ENCODE peak calls at places on chromosomes 12 and 14, in four cellular contexts. Y, D, R and M are unnamed samples.
A peak's percentile ranks its signal among the peaks of the same experiment; 100 is the strongest.

GRCh38 chr12:68611094-68611818 is 557 bp downstream of the RAP1B start:
- DNase-seq in Y (peak; percentile 72), D (peak; percentile 79), R (peak; percentile 76), M (peak; percentile 80)

GRCh38 chr12:52353766-52354165 is 13.5 kb downstream of the KRT85 start:
- DNase-seq in Y (no peak), D (peak; percentile 24), R (no peak), M (no peak)

GRCh38 chr14:90388982-90389381 is 7.8 kb upstream of the CALM1 start:
- DNase-seq in Y (no peak), D (no peak), R (no peak), M (no peak)

GRCh38 chr12:131415781-131416180 is 295.1 kb upstream of the SFSWAP start:
- DNase-seq in Y (peak; percentile 60), D (no peak), R (no peak), M (no peak)

GRCh38 chr12:70443274-70443673 is 77.2 kb downstream of the KCNMB4 start:
- DNase-seq in Y (no peak), D (no peak), R (no peak), M (no peak)

GRCh38 chr12:56522486-56523193 is 1.0 kb downstream of the RBMS2 start:
- DNase-seq in Y (peak; percentile 60), D (no peak), R (no peak), M (no peak)

GRCh38 chr12:12985817-12986408 is 14.2 kb downstream of the HEBP1 start:
- DNase-seq in Y (peak; percentile 91), D (no peak), R (no peak), M (no peak)

GRCh38 chr14:103003850-103004249 is 53.5 kb downstream of the CDC42BPB start:
- DNase-seq in Y (no peak), D (no peak), R (no peak), M (no peak)

GRCh38 chr12:5244513-5244972 is 187.4 kb upstream of the NTF3 start:
- DNase-seq in Y (peak; percentile 67), D (peak; percentile 51), R (no peak), M (no peak)

GRCh38 chr12:94100254-94100653 is 48.1 kb upstream of the PLXNC1 start:
- DNase-seq in Y (no peak), D (peak; percentile 73), R (no peak), M (no peak)

GRCh38 chr12:104863549-104863948 is 94.5 kb downstream of the SLC41A2 start:
- DNase-seq in Y (no peak), D (no peak), R (no peak), M (no peak)

GRCh38 chr14:86057018-86057667 is 527.2 kb downstream of the FLRT2 start:
- DNase-seq in Y (peak; percentile 66), D (no peak), R (no peak), M (no peak)

GRCh38 chr12:124881123-124881522 is 17.5 kb upstream of the SCARB1 start:
- DNase-seq in Y (no peak), D (no peak), R (no peak), M (no peak)

GRCh38 chr12:23757541-23757962 is 191.9 kb downstream of the SOX5 start:
- DNase-seq in Y (peak; percentile 80), D (no peak), R (no peak), M (no peak)

GRCh38 chr12:56645201-56645716 is 525 bp downstream of the ATP5F1B start:
- DNase-seq in Y (peak; percentile 42), D (no peak), R (no peak), M (no peak)

GRCh38 chr12:118330421-118331018 is 42.2 kb downstream of the TAOK3 start:
- DNase-seq in Y (no peak), D (no peak), R (no peak), M (no peak)

GRCh38 chr12:48002773-48003218 is 1.5 kb downstream of the COL2A1 start:
- DNase-seq in Y (peak; percentile 66), D (peak; percentile 54), R (peak; percentile 48), M (no peak)

GRCh38 chr12:124763594-124763979 is 100.1 kb downstream of the SCARB1 start:
- DNase-seq in Y (no peak), D (no peak), R (no peak), M (no peak)

GRCh38 chr12:4806439-4807115 is 86.4 kb downstream of the GALNT8 start:
- DNase-seq in Y (no peak), D (no peak), R (no peak), M (no peak)

GRCh38 chr12:93102744-93103143 is 173.6 kb upstream of the EEA1 start:
- DNase-seq in Y (no peak), D (no peak), R (no peak), M (no peak)

GRCh38 chr12:28568083-28568482 is 377.8 kb downstream of the CCDC91 start:
- DNase-seq in Y (no peak), D (no peak), R (no peak), M (no peak)

GRCh38 chr14:100332797-100333196 is 9.7 kb downstream of the SLC25A47 start:
- DNase-seq in Y (no peak), D (no peak), R (no peak), M (peak; percentile 41)

GRCh38 chr14:32513571-32514009 is 184.5 kb downstream of the AKAP6 start:
- DNase-seq in Y (no peak), D (no peak), R (no peak), M (no peak)

GRCh38 chr14:90536092-90536491 is 139.3 kb downstream of the CALM1 start:
- DNase-seq in Y (no peak), D (no peak), R (peak; percentile 80), M (peak; percentile 51)

GRCh38 chr12:7351177-7351576 is 47.3 kb downstream of the ACSM4 start:
- DNase-seq in Y (no peak), D (no peak), R (no peak), M (no peak)

GRCh38 chr12:38886064-38886463 is 19.3 kb downstream of the CPNE8 start:
- DNase-seq in Y (no peak), D (peak; percentile 73), R (no peak), M (no peak)

GRCh38 chr14:105329411-105330200 is 15.1 kb downstream of the PACS2 start:
- DNase-seq in Y (no peak), D (no peak), R (no peak), M (peak; percentile 34)

GRCh38 chr12:99261256-99261655 is 386.3 kb upstream of the GARIN6 start:
- DNase-seq in Y (no peak), D (no peak), R (no peak), M (no peak)

GRCh38 chr14:63848890-63849289 is 3.9 kb upstream of the SYNE2 start:
- DNase-seq in Y (no peak), D (no peak), R (no peak), M (no peak)

DNA sequence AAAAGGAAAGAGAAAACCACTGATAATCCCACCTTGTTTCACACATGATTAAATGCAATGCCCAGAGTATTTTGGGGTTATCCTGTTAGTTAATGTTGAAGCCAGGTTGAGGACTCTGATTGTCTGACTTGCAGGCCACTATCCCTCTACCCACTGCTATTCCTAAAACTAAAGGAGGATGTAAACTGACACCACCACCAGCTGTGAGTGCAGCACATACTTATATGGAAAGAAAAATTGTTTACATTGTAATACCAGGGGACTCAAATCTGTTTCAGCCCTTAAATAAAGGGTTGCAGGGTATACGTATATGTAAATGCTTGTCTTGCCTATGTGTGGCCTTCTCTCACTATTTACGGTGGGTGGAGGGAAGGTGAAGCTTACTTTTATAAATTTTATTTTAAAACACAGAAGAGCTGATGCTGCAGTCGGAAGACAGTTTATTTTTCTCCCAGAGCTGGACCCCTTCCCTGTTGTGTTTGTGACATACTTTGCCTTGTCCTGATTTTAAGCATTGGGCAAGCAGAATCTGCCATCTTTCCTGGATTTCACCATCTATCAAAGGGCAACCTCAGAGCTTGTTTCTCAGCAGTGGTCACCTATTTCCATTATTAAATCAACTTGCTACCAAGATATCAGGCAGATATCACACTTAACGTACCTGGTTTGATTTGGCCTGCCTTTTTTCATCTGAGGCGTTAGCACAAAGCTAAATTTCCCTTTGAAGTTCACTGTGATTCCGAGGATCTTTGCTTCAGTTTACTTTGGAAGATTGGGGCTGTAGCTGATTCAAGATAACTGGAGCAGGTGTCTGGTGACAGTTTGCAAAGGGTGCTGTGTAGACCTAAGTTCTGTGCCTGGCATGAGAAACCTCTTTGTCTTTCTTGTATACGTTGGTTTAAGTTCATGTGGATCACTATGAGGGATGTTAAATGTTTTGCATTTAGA is 25.2 kb downstream of the DAAM1 start:
- DNase-seq in Y (peak; percentile 23), D (no peak), R (no peak), M (no peak)
- H3K4me1 ChIP-seq in Y (peaks cover 36% of the 10 kb centered on the region), D (no peaks in the 10 kb centered on the region), R (peaks cover 44% of the 10 kb centered on the region), M (peaks cover 52% of the 10 kb centered on the region)

DNA sequence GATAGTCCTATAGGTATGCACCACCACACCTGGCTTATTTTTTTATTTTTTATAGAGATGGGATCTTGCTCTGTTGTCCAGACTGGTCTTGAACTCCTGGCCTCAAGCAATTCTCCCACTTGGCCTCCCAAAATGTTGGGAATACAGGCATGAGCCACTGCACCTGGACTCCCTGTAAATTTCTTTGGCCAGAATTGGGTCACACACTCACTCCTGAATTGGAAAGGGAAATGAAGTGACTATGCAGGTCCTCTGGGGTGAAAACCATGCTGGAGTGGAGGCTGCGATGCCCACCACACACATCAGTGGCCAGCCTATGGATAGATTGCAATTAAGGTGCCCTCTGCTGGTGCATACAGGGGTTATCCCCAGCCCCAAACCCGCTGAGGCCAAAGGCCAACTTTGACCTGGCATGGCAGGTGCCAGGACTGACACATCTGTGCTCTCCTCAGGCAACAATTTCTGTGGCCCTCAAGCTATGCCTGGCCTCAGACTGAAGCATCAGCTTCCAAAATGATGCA is 125.6 kb downstream of the SLC38A6 start:
- DNase-seq in Y (peak; percentile 44), D (no peak), R (no peak), M (no peak)
- TF ChIP-seq CTCF in Y (peak; percentile 48), D (no peak), R (no peak), M (peak; percentile 12)

DNA sequence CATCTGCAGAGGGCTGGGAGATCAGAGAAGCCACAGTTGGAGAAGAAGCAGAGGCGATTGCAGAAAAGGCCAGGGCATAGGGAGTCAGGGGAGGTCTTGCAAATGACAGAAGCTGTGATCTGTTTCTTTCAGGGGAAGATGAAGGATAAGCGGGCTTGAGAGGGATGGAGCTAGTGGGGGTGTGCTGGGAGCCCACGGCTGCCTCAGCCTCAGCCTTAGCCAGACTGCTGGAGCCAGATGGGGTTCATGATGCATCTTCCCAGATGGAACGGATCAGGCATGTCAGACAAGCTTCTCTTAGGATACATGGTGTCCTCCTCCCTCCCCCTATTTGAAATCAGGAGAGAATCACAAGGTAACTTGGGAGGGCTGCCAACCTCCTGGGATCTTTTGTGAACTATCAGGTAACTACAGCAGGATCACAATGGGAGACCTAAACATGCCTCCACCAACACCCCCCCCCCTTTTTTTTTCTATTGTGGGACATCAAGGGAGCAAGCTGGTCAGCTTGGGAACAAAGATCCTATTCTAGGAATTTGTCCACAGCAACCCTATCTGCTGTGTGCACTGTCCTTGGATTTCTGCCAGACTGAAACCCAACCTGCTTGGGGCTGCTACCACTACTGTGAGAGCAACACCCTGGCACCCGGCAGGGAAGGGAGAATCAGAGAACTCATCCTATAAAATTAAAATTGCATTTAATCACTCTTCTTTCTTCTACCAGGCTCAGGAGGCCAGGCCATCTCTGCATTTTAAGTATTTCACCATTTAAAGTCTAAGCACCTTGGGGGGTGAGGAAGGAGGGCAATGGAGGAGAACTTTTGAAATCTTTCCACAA is 10.7 kb upstream of the ATP2A2 start:
- DNase-seq in Y (no peak), D (no peak), R (peak; percentile 60), M (no peak)
- H3K27ac ChIP-seq in Y (peak overlapping the region; percentile 14), D (peak overlapping the region; percentile 68), R (peak overlapping the region; percentile 23), M (no peak overlapping the region)

GRCh38 chr12:72790273-72790672 is 518.1 kb downstream of the TRHDE start:
- DNase-seq in Y (no peak), D (no peak), R (no peak), M (no peak)
- H3K4me1 ChIP-seq in Y (no peaks in the 10 kb centered on the region), D (no peaks in the 10 kb centered on the region), R (no peaks in the 10 kb centered on the region), M (no peaks in the 10 kb centered on the region)